ENCODE peak calls at places on chromosomes 13 and 19, in five cellular contexts. One of them, this sample, is unnamed.

GRCh38 chr13:32728327-32728726 is 142.1 kb downstream of the PDS5B start:
- DNase-seq in K562: no peak
- DNase-seq in fibroblast of mammary gland: no peak
- DNase-seq in GM20000: no peak
- DNase-seq in upper lobe of right lung: no peak
- DNase-seq in this sample: no peak

GRCh38 chr19:49684251-49684982 is 5.0 kb upstream of the ADM5 start:
- DNase-seq in upper lobe of right lung: no peak
- DNase-seq in fibroblast of mammary gland: no peak
- DNase-seq in K562: no peak
- DNase-seq in GM20000: peak
- DNase-seq in this sample: no peak

GRCh38 chr13:24500977-24501376 is 11.6 kb downstream of the PARP4 start:
- DNase-seq in fibroblast of mammary gland: peak
- DNase-seq in upper lobe of right lung: no peak
- DNase-seq in K562: no peak
- DNase-seq in GM20000: no peak
- DNase-seq in this sample: no peak

GRCh38 chr19:30733826-30734550 is 361.8 kb downstream of the ZNF536 start:
- DNase-seq in GM20000: no peak
- DNase-seq in fibroblast of mammary gland: no peak
- DNase-seq in K562: no peak
- DNase-seq in upper lobe of right lung: no peak
- DNase-seq in this sample: no peak

GRCh38 chr13:39273953-39274352 is 235.7 kb downstream of the NHLRC3 start:
- DNase-seq in GM20000: peak
- DNase-seq in fibroblast of mammary gland: no peak
- DNase-seq in upper lobe of right lung: no peak
- DNase-seq in K562: no peak
- DNase-seq in this sample: no peak

GRCh38 chr13:77836423-77836822 is 82.2 kb downstream of the EDNRB start:
- DNase-seq in upper lobe of right lung: no peak
- DNase-seq in K562: no peak
- DNase-seq in GM20000: no peak
- DNase-seq in fibroblast of mammary gland: peak
- DNase-seq in this sample: no peak

GRCh38 chr19:55620410-55620809 is 4.0 kb downstream of the ZNF784 start:
- DNase-seq in fibroblast of mammary gland: no peak
- DNase-seq in GM20000: no peak
- DNase-seq in K562: no peak
- DNase-seq in upper lobe of right lung: no peak
- DNase-seq in this sample: no peak

GRCh38 chr19:30719991-30720329 is 347.8 kb downstream of the ZNF536 start:
- DNase-seq in fibroblast of mammary gland: no peak
- DNase-seq in K562: no peak
- DNase-seq in upper lobe of right lung: no peak
- DNase-seq in GM20000: no peak
- DNase-seq in this sample: no peak

GRCh38 chr19:1074512-1075283 is 7.7 kb downstream of the ARHGAP45 start:
- DNase-seq in fibroblast of mammary gland: no peak
- DNase-seq in upper lobe of right lung: peak
- DNase-seq in GM20000: peak
- DNase-seq in K562: peak
- DNase-seq in this sample: peak

GRCh38 chr19:44579663-44580365 is 33.5 kb upstream of the IGSF23 start:
- DNase-seq in GM20000: no peak
- DNase-seq in K562: no peak
- DNase-seq in fibroblast of mammary gland: no peak
- DNase-seq in upper lobe of right lung: no peak
- DNase-seq in this sample: no peak

GRCh38 chr19:31054430-31054829 is 294.8 kb downstream of the TSHZ3 start:
- DNase-seq in K562: no peak
- DNase-seq in upper lobe of right lung: no peak
- DNase-seq in fibroblast of mammary gland: peak
- DNase-seq in GM20000: no peak
- DNase-seq in this sample: no peak

GRCh38 chr13:109971745-109972090 is 185.3 kb upstream of the IRS2 start:
- DNase-seq in upper lobe of right lung: no peak
- DNase-seq in fibroblast of mammary gland: peak
- DNase-seq in K562: no peak
- DNase-seq in GM20000: no peak
- DNase-seq in this sample: no peak

GRCh38 chr13:24784319-24784718 is 20.4 kb downstream of the RNF17 start:
- DNase-seq in GM20000: no peak
- DNase-seq in fibroblast of mammary gland: peak
- DNase-seq in upper lobe of right lung: no peak
- DNase-seq in K562: no peak
- DNase-seq in this sample: no peak

GRCh38 chr19:51354103-51354741 is 12.0 kb downstream of the ETFB start:
- DNase-seq in K562: peak
- DNase-seq in GM20000: no peak
- DNase-seq in fibroblast of mammary gland: no peak
- DNase-seq in upper lobe of right lung: no peak
- DNase-seq in this sample: no peak

GRCh38 chr19:46863818-46864629 is 3.2 kb downstream of the ARHGAP35 start:
- DNase-seq in K562: no peak
- DNase-seq in upper lobe of right lung: peak
- DNase-seq in fibroblast of mammary gland: peak
- DNase-seq in GM20000: no peak
- DNase-seq in this sample: no peak

GRCh38 chr13:31200636-31200970 is 828 bp downstream of the B3GLCT start:
- DNase-seq in fibroblast of mammary gland: no peak
- DNase-seq in K562: no peak
- DNase-seq in GM20000: no peak
- DNase-seq in upper lobe of right lung: peak
- DNase-seq in this sample: no peak

GRCh38 chr13:106532111-106532929 is 3.1 kb downstream of the EFNB2 start:
- DNase-seq in upper lobe of right lung: no peak
- DNase-seq in GM20000: no peak
- DNase-seq in fibroblast of mammary gland: peak
- DNase-seq in K562: no peak
- DNase-seq in this sample: no peak

GRCh38 chr13:107322228-107322627 is 754.3 kb upstream of the ARGLU1 start:
- DNase-seq in upper lobe of right lung: no peak
- DNase-seq in K562: no peak
- DNase-seq in GM20000: no peak
- DNase-seq in fibroblast of mammary gland: no peak
- DNase-seq in this sample: no peak

GRCh38 chr13:106241974-106242373 is 293.5 kb downstream of the EFNB2 start:
- DNase-seq in upper lobe of right lung: no peak
- DNase-seq in K562: no peak
- DNase-seq in GM20000: no peak
- DNase-seq in fibroblast of mammary gland: no peak
- DNase-seq in this sample: no peak

GRCh38 chr19:55082023-55082851 is 6.6 kb downstream of the EPS8L1 start:
- DNase-seq in GM20000: peak
- DNase-seq in fibroblast of mammary gland: peak
- DNase-seq in K562: no peak
- DNase-seq in upper lobe of right lung: no peak
- DNase-seq in this sample: peak

GRCh38 chr13:75760182-75760981 is 124.3 kb downstream of the LMO7 start:
- DNase-seq in K562: no peak
- DNase-seq in GM20000: peak
- DNase-seq in fibroblast of mammary gland: peak
- DNase-seq in upper lobe of right lung: no peak
- DNase-seq in this sample: no peak

GRCh38 chr19:50398675-50399367 is 14.7 kb downstream of the POLD1 start:
- DNase-seq in upper lobe of right lung: no peak
- DNase-seq in GM20000: no peak
- DNase-seq in fibroblast of mammary gland: no peak
- DNase-seq in K562: no peak
- DNase-seq in this sample: no peak

GRCh38 chr13:38872693-38873092 is 117.9 kb downstream of the STOML3 start:
- DNase-seq in upper lobe of right lung: no peak
- DNase-seq in GM20000: peak
- DNase-seq in K562: peak
- DNase-seq in fibroblast of mammary gland: peak
- DNase-seq in this sample: no peak

GRCh38 chr13:98706446-98707110 is 45.9 kb downstream of the SLC15A1 start:
- DNase-seq in upper lobe of right lung: no peak
- DNase-seq in K562: no peak
- DNase-seq in GM20000: no peak
- DNase-seq in fibroblast of mammary gland: no peak
- DNase-seq in this sample: no peak

GRCh38 chr13:82878536-82878935 is 1003.7 kb downstream of the SLITRK1 start:
- DNase-seq in upper lobe of right lung: no peak
- DNase-seq in K562: no peak
- DNase-seq in GM20000: no peak
- DNase-seq in fibroblast of mammary gland: peak
- DNase-seq in this sample: no peak

GRCh38 chr19:6730153-6730804 is 7.1 kb downstream of the GPR108 start:
- DNase-seq in upper lobe of right lung: peak
- DNase-seq in fibroblast of mammary gland: peak
- DNase-seq in GM20000: no peak
- DNase-seq in K562: peak
- DNase-seq in this sample: no peak

DNA sequence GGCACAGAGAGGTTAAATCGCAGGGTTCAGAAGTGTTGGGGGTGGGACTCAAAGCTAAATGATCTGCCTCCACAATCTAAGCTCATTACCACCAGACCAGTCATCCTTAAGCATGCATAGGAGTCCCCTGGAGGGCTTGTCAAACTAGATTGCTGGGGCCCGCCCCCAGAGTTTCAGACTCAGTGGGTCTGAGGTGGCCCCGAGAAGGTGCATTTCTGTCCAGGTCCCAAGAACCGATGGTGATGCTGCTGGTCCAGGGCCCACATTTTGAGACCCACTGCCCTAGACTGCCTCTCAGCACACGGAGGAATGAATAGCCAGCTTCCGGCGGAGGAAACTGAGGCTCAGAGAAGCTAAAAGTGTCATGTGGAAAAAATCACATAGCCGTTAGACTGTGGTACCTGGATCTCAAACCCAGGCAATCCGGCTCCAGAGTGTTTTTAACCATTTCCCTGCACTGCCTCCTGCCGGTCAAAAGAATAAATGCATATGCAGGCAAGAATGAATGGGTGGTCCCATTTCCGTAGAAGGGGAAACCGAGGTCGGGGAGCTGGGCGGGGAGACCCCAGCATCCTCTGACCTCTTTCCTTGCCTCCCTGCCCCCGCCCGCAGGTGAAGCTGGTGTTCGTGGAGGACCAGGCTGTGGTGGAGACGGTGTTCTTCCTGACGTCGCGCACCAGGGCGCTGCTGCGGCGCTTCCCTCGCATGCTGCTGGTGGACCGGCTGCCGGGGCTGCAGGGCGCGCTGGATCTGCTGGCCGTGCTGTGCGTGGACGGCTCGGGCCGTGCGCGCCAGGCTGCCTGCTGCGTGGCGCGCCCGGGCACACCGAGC is 23.8 kb downstream of the ZSWIM9 start:
- DNase-seq in fibroblast of mammary gland: no peak
- DNase-seq in upper lobe of right lung: no peak
- DNase-seq in GM20000: peak
- DNase-seq in K562: peak
- DNase-seq in this sample: no peak
- TF ChIP-seq CTCF in fibroblast of mammary gland: peak
- TF ChIP-seq CTCF in upper lobe of right lung: peak
- TF ChIP-seq CTCF in GM20000: peak
- TF ChIP-seq CTCF in K562: peak
- TF ChIP-seq CTCF in this sample: peak

GRCh38 chr13:49099513-49099877 is 120.6 kb upstream of the MLNR start:
- DNase-seq in fibroblast of mammary gland: no peak
- DNase-seq in upper lobe of right lung: no peak
- DNase-seq in GM20000: no peak
- DNase-seq in K562: no peak
- DNase-seq in this sample: no peak
- TF ChIP-seq CTCF in fibroblast of mammary gland: no peak
- TF ChIP-seq CTCF in upper lobe of right lung: no peak
- TF ChIP-seq CTCF in GM20000: no peak
- TF ChIP-seq CTCF in K562: no peak
- TF ChIP-seq CTCF in this sample: peak

GRCh38 chr13:102399791-102400618 is 1.8 kb downstream of the FGF14 start:
- DNase-seq in K562: no peak
- DNase-seq in fibroblast of mammary gland: peak
- DNase-seq in GM20000: peak
- DNase-seq in upper lobe of right lung: peak
- DNase-seq in this sample: no peak
- TF ChIP-seq CTCF in K562: no peak
- TF ChIP-seq CTCF in fibroblast of mammary gland: peak
- TF ChIP-seq CTCF in GM20000: no peak
- TF ChIP-seq CTCF in upper lobe of right lung: no peak
- TF ChIP-seq CTCF in this sample: no peak

GRCh38 chr19:18670313-18670712 is 13.2 kb upstream of the CRTC1 start:
- DNase-seq in upper lobe of right lung: no peak
- DNase-seq in K562: no peak
- DNase-seq in GM20000: no peak
- DNase-seq in fibroblast of mammary gland: no peak
- DNase-seq in this sample: no peak

GRCh38 chr19:18669524-18669817 is 14.0 kb upstream of the CRTC1 start:
- DNase-seq in GM20000: no peak
- DNase-seq in K562: no peak
- DNase-seq in upper lobe of right lung: no peak
- DNase-seq in fibroblast of mammary gland: peak
- DNase-seq in this sample: no peak

GRCh38 chr19:18671303-18672043 is 12.0 kb upstream of the CRTC1 start:
- DNase-seq in GM20000: no peak
- DNase-seq in upper lobe of right lung: no peak
- DNase-seq in K562: no peak
- DNase-seq in fibroblast of mammary gland: no peak
- DNase-seq in this sample: no peak

GRCh38 chr19:18668744-18669523 is 14.5 kb upstream of the CRTC1 start:
- DNase-seq in K562: no peak
- DNase-seq in GM20000: no peak
- DNase-seq in upper lobe of right lung: no peak
- DNase-seq in fibroblast of mammary gland: no peak
- DNase-seq in this sample: no peak

DNA sequence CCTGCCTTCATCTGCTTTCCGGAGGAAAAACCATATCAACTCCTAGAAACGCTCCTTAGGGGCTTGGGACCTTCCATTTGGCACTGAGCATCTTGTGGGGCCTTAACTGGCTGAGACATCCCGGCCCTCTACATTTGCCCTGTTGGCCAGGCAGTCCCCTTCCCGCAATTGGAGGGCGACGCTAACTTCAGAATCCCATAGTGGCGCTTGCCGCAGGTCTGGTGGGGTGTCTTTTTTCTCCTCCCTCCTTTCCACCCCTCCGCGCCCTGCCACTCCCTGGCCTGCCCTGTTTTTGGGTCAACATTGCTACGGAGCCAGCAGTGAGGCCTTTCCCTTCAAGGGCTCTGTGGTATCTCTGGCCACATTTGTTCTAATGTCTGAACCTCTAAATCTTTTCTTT is 13.6 kb upstream of the CRTC1 start:
- DNase-seq in fibroblast of mammary gland: no peak
- DNase-seq in GM20000: no peak
- DNase-seq in K562: no peak
- DNase-seq in upper lobe of right lung: no peak
- DNase-seq in this sample: no peak
- TF ChIP-seq CTCF in fibroblast of mammary gland: no peak
- TF ChIP-seq CTCF in GM20000: no peak
- TF ChIP-seq CTCF in K562: no peak
- TF ChIP-seq CTCF in upper lobe of right lung: no peak
- TF ChIP-seq CTCF in this sample: no peak

GRCh38 chr13:45464687-45465453 is at the start of gene COG3:
- DNase-seq in upper lobe of right lung: peak
- DNase-seq in K562: peak
- DNase-seq in fibroblast of mammary gland: peak
- DNase-seq in GM20000: peak
- DNase-seq in this sample: peak
- TF ChIP-seq CTCF in upper lobe of right lung: no peak
- TF ChIP-seq CTCF in K562: peak
- TF ChIP-seq CTCF in fibroblast of mammary gland: peak
- TF ChIP-seq CTCF in GM20000: no peak
- TF ChIP-seq CTCF in this sample: peak